ENCODE peak calls at places on chromosome 18, in six cellular contexts. M is mesenchymal stem cell, D is IMR-90, Y is neuronal stem cell, Z is H9, G is H1. J is an unnamed sample.

GRCh38 chr18:13493071-13493470 is 233.3 kb downstream of the FAM210A start:
- DNase-seq in Z (no peak), M (no peak), Y (no peak), D (no peak), G (no peak), J (no peak)

GRCh38 chr18:25230658-25231326 is 121.2 kb downstream of the ZNF521 start:
- DNase-seq in Y (no peak), Z (no peak), G (no peak), D (peak), M (peak), J (no peak)

GRCh38 chr18:8990276-8991031 is 112.0 kb upstream of the NDUFV2 start:
- DNase-seq in D (no peak), M (no peak), Y (no peak), Z (no peak), G (no peak), J (no peak)

GRCh38 chr18:24488824-24489493 is 28.5 kb downstream of the HRH4 start:
- DNase-seq in Y (peak), G (no peak), Z (no peak), M (peak), D (peak), J (peak)

GRCh38 chr18:39057423-39058057 is 1491.9 kb upstream of the CELF4 start:
- DNase-seq in Z (no peak), D (peak), Y (no peak), G (no peak), M (no peak), J (no peak)

GRCh38 chr18:907171-907879 is 2.7 kb downstream of the ADCYAP1 start:
- DNase-seq in D (no peak), G (peak), M (no peak), Z (peak), Y (no peak), J (no peak)

GRCh38 chr18:44586782-44587524 is 93.7 kb upstream of the SETBP1 start:
- DNase-seq in G (no peak), Z (no peak), Y (no peak), D (no peak), M (no peak), J (no peak)

GRCh38 chr18:10320848-10321247 is 133.6 kb upstream of the APCDD1 start:
- DNase-seq in G (no peak), D (peak), Y (no peak), M (no peak), Z (no peak), J (no peak)

GRCh38 chr18:78728301-78729098 is 251.1 kb upstream of the SALL3 start:
- DNase-seq in G (no peak), M (no peak), D (no peak), Y (no peak), Z (peak), J (no peak)

GRCh38 chr18:78727877-78728276 is 251.7 kb upstream of the SALL3 start:
- DNase-seq in Z (peak), M (no peak), G (no peak), D (no peak), Y (no peak), J (no peak)

GRCh38 chr18:78725426-78725825 is 254.2 kb upstream of the SALL3 start:
- DNase-seq in D (no peak), Z (no peak), M (no peak), G (no peak), Y (no peak), J (no peak)

GRCh38 chr18:78726326-78727056 is 253.1 kb upstream of the SALL3 start:
- DNase-seq in G (no peak), Z (peak), D (no peak), M (no peak), Y (no peak), J (no peak)

DNA sequence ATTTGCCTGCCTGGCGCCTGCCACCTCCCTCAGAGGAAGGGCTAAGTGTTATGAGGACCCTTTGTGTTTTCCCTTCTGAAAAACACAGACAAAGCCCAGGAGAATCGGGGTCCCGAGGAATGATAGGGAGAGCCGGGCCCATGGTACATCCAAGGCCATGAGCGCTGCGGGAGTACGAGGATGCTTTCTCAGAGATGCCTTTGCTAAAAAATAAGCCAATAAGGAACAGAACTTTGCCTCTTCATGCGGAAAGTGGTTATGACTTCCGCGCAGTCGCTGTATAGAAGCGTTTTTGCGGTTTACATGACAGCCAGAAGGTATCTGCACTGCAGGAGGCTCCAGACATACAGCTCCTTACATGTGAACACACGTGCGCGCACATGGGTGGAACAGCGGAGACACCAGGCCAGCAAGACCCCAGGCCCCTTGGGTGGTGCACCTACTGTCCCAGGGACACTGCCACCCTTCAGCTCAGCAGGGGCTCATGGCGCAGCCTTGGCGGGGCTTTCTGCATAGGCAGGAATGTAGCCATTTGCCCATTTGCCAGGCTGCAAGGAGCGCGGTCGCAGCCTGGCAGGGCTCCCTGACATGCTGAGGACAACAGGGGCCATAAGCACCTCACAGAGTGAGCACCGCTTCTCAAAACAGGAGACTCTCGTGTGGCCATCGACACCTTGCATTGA is 252.4 kb upstream of the SALL3 start:
- DNase-seq in D (no peak), G (no peak), M (no peak), Y (no peak), Z (peak), J (no peak)
- H4K91ac ChIP-seq in D (no peak), G (peak), M (no peak), Y (no peak), Z (no peak), J (no peak)

GRCh38 chr18:61765097-61765496 is 127.7 kb downstream of the RNF152 start:
- DNase-seq in M (peak), D (peak), Z (no peak), G (no peak), Y (peak), J (peak)
- H4K91ac ChIP-seq in M (no peak), D (no peak), Z (no peak), G (no peak), Y (no peak), J (peak)

GRCh38 chr18:30514059-30514458 is 528.5 kb downstream of the DSC3 start:
- DNase-seq in Z (no peak), Y (no peak), G (no peak), M (no peak), D (no peak), J (no peak)

GRCh38 chr18:30512872-30513271 is 529.7 kb downstream of the DSC3 start:
- DNase-seq in G (no peak), Z (no peak), Y (no peak), D (no peak), M (no peak), J (no peak)

GRCh38 chr18:30510882-30511281 is 531.7 kb downstream of the DSC3 start:
- DNase-seq in D (no peak), Z (no peak), G (no peak), Y (no peak), M (no peak), J (no peak)
- H4K91ac ChIP-seq in D (no peak), Z (no peak), G (no peak), Y (no peak), M (no peak), J (no peak)

DNA sequence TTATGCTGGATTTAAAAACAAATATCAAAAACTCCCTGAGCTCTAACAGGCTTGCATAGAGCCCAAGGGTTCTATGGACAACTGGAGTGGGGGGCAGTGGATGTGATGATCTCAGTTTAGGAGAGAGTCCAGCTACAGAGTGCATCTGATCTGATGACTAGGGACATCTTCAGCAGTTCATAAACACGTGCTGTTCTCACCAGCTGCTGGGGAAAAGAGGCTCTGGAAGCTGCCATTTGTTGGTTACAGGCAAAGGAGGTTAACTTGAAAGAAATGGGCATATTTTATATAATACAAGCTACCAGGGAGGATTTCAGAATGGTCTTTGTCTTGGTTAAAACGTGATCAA is 36.0 kb upstream of the ZNF396 start:
- DNase-seq in M (no peak), Z (no peak), Y (no peak), G (no peak), D (no peak), J (no peak)
- H4K91ac ChIP-seq in M (no peak), Z (no peak), Y (no peak), G (no peak), D (no peak), J (no peak)

DNA sequence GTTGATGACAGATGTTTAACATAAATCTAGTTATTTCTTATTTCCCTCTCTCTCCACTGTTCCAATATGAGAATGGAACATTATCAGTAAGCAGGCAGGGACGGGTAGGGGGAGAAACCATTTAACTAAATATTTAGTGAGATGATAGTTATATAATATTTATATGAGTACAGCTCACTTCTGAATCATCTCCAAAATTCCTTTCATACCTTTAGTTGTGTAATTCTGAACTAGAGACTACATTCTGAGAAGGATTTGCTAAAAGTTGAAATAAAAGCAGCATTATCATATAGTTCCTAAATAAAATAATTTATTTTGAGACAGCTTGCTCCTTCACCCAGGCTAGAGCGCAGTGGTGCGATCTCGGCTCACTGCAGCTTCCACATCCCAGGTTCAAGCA is 41.4 kb downstream of the B4GALT6 start:
- DNase-seq in G (no peak), Y (no peak), Z (no peak), D (peak), M (no peak), J (peak)
- H4K91ac ChIP-seq in G (no peak), Y (no peak), Z (no peak), D (no peak), M (no peak), J (no peak)

GRCh38 chr18:60347526-60348045 is 25.0 kb downstream of the MC4R start:
- DNase-seq in G (no peak), D (no peak), Z (no peak), Y (no peak), M (no peak), J (no peak)
- H4K91ac ChIP-seq in G (no peak), D (no peak), Z (no peak), Y (no peak), M (no peak), J (no peak)

GRCh38 chr18:58522157-58522556 is 106.7 kb downstream of the ALPK2 start:
- DNase-seq in D (no peak), G (no peak), M (no peak), Z (no peak), Y (no peak), J (no peak)
- H4K91ac ChIP-seq in D (no peak), G (no peak), M (no peak), Z (no peak), Y (no peak), J (no peak)

J was measured in trophoblast cell.